ENCODE peak calls at places on chromosomes 11 and 22, in nine cellular contexts. C is lung, K is D721Med, O is BE2C, A is foreskin keratinocyte, F is GM12865, Q is left ventricle myocardium inferior, U is cardiac muscle cell, M is HCT116. G is an unnamed sample.
A peak's percentile ranks its signal among the peaks of the same experiment; 100 is the strongest.

GRCh38 chr11:6124245-6124644 is 16.8 kb downstream of the OR56B4 start:
- DNase-seq in C (no peak), K (no peak), O (no peak), A (no peak), F (no peak), Q (no peak), U (no peak), M (no peak), G (no peak)

GRCh38 chr11:114123692-114124330 is 64.3 kb downstream of the ZBTB16 start:
- DNase-seq in C (no peak), K (no peak), O (no peak), A (no peak), F (no peak), Q (no peak), U (no peak), M (no peak), G (no peak)

GRCh38 chr11:114183041-114183511 is 113.1 kb upstream of the NNMT start:
- DNase-seq in C (no peak), K (no peak), O (no peak), A (no peak), F (no peak), Q (no peak), U (no peak), M (no peak), G (peak; percentile 46)

GRCh38 chr22:30017824-30018223 is 62.4 kb upstream of the HORMAD2 start:
- DNase-seq in C (no peak), K (no peak), O (no peak), A (no peak), F (no peak), Q (no peak), U (no peak), M (no peak), G (no peak)

GRCh38 chr22:29205598-29206371 is at the start of gene EMID1:
- DNase-seq in C (no peak), K (no peak), O (peak; percentile 73), A (no peak), F (peak; percentile 53), Q (peak; percentile 37), U (peak; percentile 76), M (no peak), G (peak; percentile 69)

GRCh38 chr22:39277135-39277607 is 32.4 kb upstream of the PDGFB start:
- DNase-seq in C (no peak), K (no peak), O (no peak), A (peak; percentile 56), F (no peak), Q (no peak), U (no peak), M (no peak), G (no peak)

GRCh38 chr11:119389611-119390254 is 8.2 kb upstream of the USP2 start:
- DNase-seq in C (no peak), K (no peak), O (peak; percentile 42), A (no peak), F (peak; percentile 43), Q (no peak), U (no peak), M (no peak), G (no peak)

GRCh38 chr11:110317516-110317932 is 21.1 kb upstream of the RDX start:
- DNase-seq in C (no peak), K (no peak), O (peak; percentile 56), A (peak; percentile 33), F (no peak), Q (no peak), U (peak; percentile 52), M (no peak), G (no peak)

GRCh38 chr11:63764712-63765631 is 3.6 kb downstream of the ZFTA start:
- DNase-seq in C (no peak), K (no peak), O (no peak), A (no peak), F (no peak), Q (no peak), U (peak; percentile 55), M (no peak), G (peak; percentile 45)

GRCh38 chr11:119157088-119157487 is 8.2 kb downstream of the ABCG4 start:
- DNase-seq in C (no peak), K (peak; percentile 98), O (no peak), A (no peak), F (no peak), Q (no peak), U (no peak), M (no peak), G (no peak)

GRCh38 chr11:106152824-106153223 is 75.4 kb downstream of the AASDHPPT start:
- DNase-seq in C (no peak), K (no peak), O (no peak), A (peak; percentile 76), F (no peak), Q (no peak), U (no peak), M (no peak), G (no peak)

GRCh38 chr11:106160494-106160893 is 83.0 kb downstream of the AASDHPPT start:
- DNase-seq in C (no peak), K (no peak), O (no peak), A (no peak), F (peak; percentile 4), Q (no peak), U (no peak), M (no peak), G (no peak)

GRCh38 chr11:106152013-106152412 is 74.6 kb downstream of the AASDHPPT start:
- DNase-seq in C (peak; percentile 29), K (no peak), O (no peak), A (peak; percentile 88), F (no peak), Q (no peak), U (no peak), M (no peak), G (peak; percentile 17)

GRCh38 chr11:106159846-106160245 is 82.4 kb downstream of the AASDHPPT start:
- DNase-seq in C (no peak), K (no peak), O (no peak), A (no peak), F (no peak), Q (no peak), U (no peak), M (no peak), G (no peak)

DNA sequence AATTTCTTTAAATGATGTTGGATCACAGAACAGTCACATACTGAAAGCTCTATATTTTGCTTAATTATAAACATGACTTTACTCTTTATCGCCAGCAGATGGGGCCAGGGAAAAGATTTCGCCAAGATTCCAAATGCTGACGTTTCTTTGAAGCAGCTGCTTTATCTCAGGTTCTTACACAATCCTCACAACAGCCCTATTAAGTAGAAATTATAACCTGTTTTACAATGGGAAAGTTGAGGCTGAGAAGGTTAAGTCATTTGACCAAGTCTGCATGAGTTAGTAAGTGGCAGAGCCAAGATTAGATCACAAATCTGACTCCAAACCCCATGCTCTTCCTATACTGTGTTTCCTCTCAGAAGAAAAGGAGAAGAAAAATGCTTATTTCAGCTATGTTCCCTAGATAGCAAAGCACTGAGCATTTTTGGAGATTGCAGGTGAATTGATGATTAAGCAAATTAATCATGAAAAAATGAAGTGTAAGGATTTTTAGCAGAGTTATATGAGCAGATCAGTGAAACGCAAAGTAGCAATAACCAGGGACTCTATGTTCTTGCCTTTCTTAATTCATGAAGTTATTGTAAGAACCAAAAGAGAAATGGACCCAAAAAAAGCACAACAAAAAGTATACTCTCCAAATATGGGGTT is 79.0 kb downstream of the AASDHPPT start:
- DNase-seq in C (no peak), K (no peak), O (no peak), A (peak; percentile 55), F (peak; percentile 38), Q (no peak), U (peak; percentile 53), M (peak; percentile 26), G (no peak)
- TF ChIP-seq CTCF in C (peak; percentile 8), K (peak; percentile 51), O (peak; percentile 60), A (peak; percentile 77), F (peak; percentile 38), Q (peak; percentile 44), U (peak; percentile 59), M (peak; percentile 44), G (peak; percentile 61)

GRCh38 chr11:72606362-72607100 is 67.7 kb downstream of the PDE2A start:
- DNase-seq in C (no peak), K (no peak), O (no peak), A (no peak), F (no peak), Q (no peak), U (no peak), M (no peak), G (no peak)
- TF ChIP-seq CTCF in C (no peak), K (no peak), O (no peak), A (no peak), F (no peak), Q (no peak), U (no peak), M (no peak), G (no peak)

GRCh38 chr11:56905936-56906335 is 82.8 kb upstream of the OR5AK2 start:
- DNase-seq in C (no peak), K (no peak), O (no peak), A (peak; percentile 86), F (no peak), Q (no peak), U (no peak), M (no peak), G (no peak)
- TF ChIP-seq CTCF in C (no peak), K (no peak), O (no peak), A (no peak), F (no peak), Q (no peak), U (no peak), M (no peak), G (no peak)

GRCh38 chr11:36240178-36240577 is 49.0 kb downstream of the COMMD9 start:
- DNase-seq in C (no peak), K (no peak), O (no peak), A (no peak), F (no peak), Q (no peak), U (no peak), M (no peak), G (no peak)

GRCh38 chr11:36239636-36240035 is 49.6 kb downstream of the COMMD9 start:
- DNase-seq in C (no peak), K (no peak), O (no peak), A (no peak), F (no peak), Q (no peak), U (no peak), M (no peak), G (no peak)

GRCh38 chr11:36238881-36239280 is 50.3 kb downstream of the COMMD9 start:
- DNase-seq in C (no peak), K (no peak), O (no peak), A (no peak), F (no peak), Q (no peak), U (no peak), M (no peak), G (no peak)

GRCh38 chr11:36241512-36241911 is 47.7 kb downstream of the COMMD9 start:
- DNase-seq in C (no peak), K (no peak), O (no peak), A (no peak), F (no peak), Q (no peak), U (no peak), M (no peak), G (no peak)

GRCh38 chr11:36240746-36241295 is 48.4 kb downstream of the COMMD9 start:
- DNase-seq in C (no peak), K (no peak), O (no peak), A (no peak), F (no peak), Q (no peak), U (no peak), M (no peak), G (no peak)
- TF ChIP-seq CTCF in C (no peak), K (no peak), O (no peak), A (no peak), F (no peak), Q (no peak), U (no peak), M (no peak), G (no peak)